ENCODE peak calls at places on chromosomes 12 and 14, in seven cellular contexts. S is astrocyte of the spinal cord; T is RWPE2; N is lower lobe of right lung; W is small intestine; C is MM.1S; L is CD8-positive, alpha-beta T cell. B is an unnamed sample.
A peak's percentile ranks its signal among the peaks of the same experiment; 100 is the strongest.

GRCh38 chr14:95233702-95234241 is 76.4 kb upstream of the DICER1 start:
- DNase-seq in S (no peak), T (no peak), N (no peak), W (no peak), C (no peak), L (no peak), B (no peak)

GRCh38 chr12:127640181-127640886 is 626.6 kb upstream of the TMEM132C start:
- DNase-seq in S (peak; percentile 64), T (no peak), N (no peak), W (no peak), C (no peak), L (no peak), B (no peak)

GRCh38 chr14:100070310-100070709 is 5.1 kb downstream of the EVL start:
- DNase-seq in S (no peak), T (no peak), N (no peak), W (no peak), C (no peak), L (no peak), B (no peak)

GRCh38 chr14:90644882-90645281 is 171.3 kb downstream of the TTC7B start:
- DNase-seq in S (no peak), T (no peak), N (no peak), W (no peak), C (no peak), L (no peak), B (no peak)

GRCh38 chr14:72177246-72177645 is 245.0 kb downstream of the RGS6 start:
- DNase-seq in S (no peak), T (no peak), N (no peak), W (no peak), C (no peak), L (no peak), B (no peak)

GRCh38 chr12:42631507-42631906 is 42.0 kb upstream of the PRICKLE1 start:
- DNase-seq in S (peak; percentile 29), T (no peak), N (no peak), W (no peak), C (no peak), L (no peak), B (no peak)

GRCh38 chr12:95202691-95203476 is 14.4 kb downstream of the FGD6 start:
- DNase-seq in S (peak; percentile 26), T (no peak), N (no peak), W (no peak), C (peak; percentile 14), L (no peak), B (no peak)

GRCh38 chr14:64364907-64365306 is 23.2 kb upstream of the MTHFD1 start:
- DNase-seq in S (peak; percentile 26), T (no peak), N (no peak), W (no peak), C (no peak), L (no peak), B (no peak)

GRCh38 chr12:53523131-53523530 is 15.8 kb upstream of the NPFF start:
- DNase-seq in S (no peak), T (no peak), N (no peak), W (no peak), C (no peak), L (no peak), B (no peak)

GRCh38 chr12:107670999-107671643 is 14.5 kb upstream of the PWP1 start:
- DNase-seq in S (no peak), T (no peak), N (no peak), W (peak; percentile 23), C (peak; percentile 76), L (peak; percentile 9), B (peak; percentile 41)

GRCh38 chr12:3458041-3458440 is 33.0 kb upstream of the PRMT8 start:
- DNase-seq in S (peak; percentile 1), T (peak; percentile 94), N (no peak), W (no peak), C (no peak), L (no peak), B (no peak)

GRCh38 chr12:46269429-46270241 is 792 bp upstream of the SLC38A1 start:
- DNase-seq in S (no peak), T (no peak), N (no peak), W (peak; percentile 65), C (no peak), L (peak; percentile 63), B (peak; percentile 78)

GRCh38 chr12:65175385-65175784 is 6.0 kb downstream of the LEMD3 start:
- DNase-seq in S (no peak), T (no peak), N (no peak), W (no peak), C (no peak), L (no peak), B (no peak)
- H3K4me3 ChIP-seq in S (no peak overlapping the region), T (no peak overlapping the region), N (no peak overlapping the region), W (no peak overlapping the region), C (no peak overlapping the region), L (no peak overlapping the region), B (no peak overlapping the region)

DNA sequence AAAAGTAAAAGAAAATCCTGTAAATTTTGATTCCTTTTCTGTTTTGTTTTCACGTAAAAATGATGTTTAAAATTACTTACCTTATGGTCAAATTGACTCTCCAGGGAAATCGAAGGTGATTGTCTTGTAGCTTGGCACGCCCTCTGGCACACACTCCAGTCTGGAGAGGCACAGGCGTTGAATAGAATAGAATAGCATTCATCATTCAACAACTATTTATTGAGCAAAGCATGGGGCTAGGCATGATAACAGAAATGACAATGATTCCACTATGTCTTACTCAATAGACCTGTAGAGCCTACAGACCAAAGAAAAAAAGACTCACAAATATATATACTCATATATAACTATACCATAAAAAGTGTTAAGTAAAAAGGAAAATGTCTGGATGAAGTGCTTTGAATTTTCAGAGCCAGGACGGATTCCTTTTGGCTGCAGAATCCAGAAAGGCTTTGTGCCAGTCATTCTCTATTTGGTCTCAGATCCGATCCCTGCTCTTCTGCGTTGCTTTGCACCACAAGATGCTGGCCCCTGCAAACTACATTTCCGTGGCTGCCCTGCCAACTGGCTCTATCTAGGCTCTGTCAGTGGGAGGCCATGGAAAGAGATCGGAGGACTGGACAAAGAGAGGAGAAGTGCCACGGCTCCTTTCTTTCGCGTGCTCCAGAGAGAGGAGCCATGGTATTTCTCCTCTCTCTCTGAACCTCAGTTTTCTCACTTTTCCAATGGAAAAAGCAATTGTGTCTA is 231.8 kb downstream of the CRADD start:
- DNase-seq in S (peak; percentile 17), T (no peak), N (no peak), W (peak; percentile 82), C (no peak), L (no peak), B (no peak)
- H3K4me3 ChIP-seq in S (no peak overlapping the region), T (no peak overlapping the region), N (no peak overlapping the region), W (no peak overlapping the region), C (no peak overlapping the region), L (no peak overlapping the region), B (no peak overlapping the region)

GRCh38 chr12:50083301-50083700 is 1.8 kb upstream of the SMARCD1 start:
- DNase-seq in S (no peak), T (no peak), N (peak; percentile 17), W (no peak), C (no peak), L (no peak), B (no peak)
- H3K4me3 ChIP-seq in S (no peak overlapping the region), T (no peak overlapping the region), N (no peak overlapping the region), W (no peak overlapping the region), C (no peak overlapping the region), L (no peak overlapping the region), B (no peak overlapping the region)

GRCh38 chr12:57842342-57843294 is 3.9 kb downstream of the CTDSP2 start:
- DNase-seq in S (no peak), T (no peak), N (no peak), W (peak; percentile 38), C (no peak), L (no peak), B (peak; percentile 38)
- H3K4me3 ChIP-seq in S (peak overlapping the region; percentile 2), T (no peak overlapping the region), N (peak overlapping the region; percentile 100), W (no peak overlapping the region), C (no peak overlapping the region), L (peak overlapping the region; percentile 42), B (no peak overlapping the region)

B was measured in Jurkat, Clone E6-1.